ENCODE peak calls at places on chromosomes 4 and X, in five cellular contexts. C is K562, K is tibial artery, M is lower leg skin, P is suprapubic skin. W is an unnamed sample.

GRCh38 chr4:94595880-94596483 is 144.2 kb downstream of the PDLIM5 start:
- DNase-seq in M (no peak), C (peak), K (no peak), P (no peak), W (no peak)

GRCh38 chr4:44146516-44146915 is 302.1 kb downstream of the KCTD8 start:
- DNase-seq in K (no peak), M (no peak), C (no peak), P (no peak), W (no peak)

GRCh38 chrX:23838953-23839352 is 56.0 kb downstream of the SAT1 start:
- DNase-seq in M (no peak), P (no peak), C (no peak), K (no peak), W (no peak)

GRCh38 chr4:110310795-110311194 is 112.4 kb upstream of the ELOVL6 start:
- DNase-seq in P (no peak), K (no peak), M (no peak), C (no peak), W (no peak)

GRCh38 chr4:101349346-101350064 is 2.2 kb upstream of the PPP3CA start:
- DNase-seq in M (peak), K (peak), P (no peak), C (no peak), W (no peak)

GRCh38 chr4:17168571-17168970 is 270.1 kb upstream of the LDB2 start:
- DNase-seq in K (no peak), P (no peak), C (no peak), M (no peak), W (no peak)

GRCh38 chr4:129113438-129113837 is 17.5 kb downstream of the C4orf33 start:
- DNase-seq in M (no peak), K (no peak), P (no peak), C (no peak), W (no peak)

GRCh38 chr4:149723065-149723464 is 92.6 kb downstream of the IQCM start:
- DNase-seq in C (no peak), M (no peak), P (no peak), K (no peak), W (no peak)

GRCh38 chrX:69374569-69374968 is 129.6 kb upstream of the NALF2 start:
- DNase-seq in K (no peak), M (no peak), P (no peak), C (no peak), W (no peak)

GRCh38 chr4:8591114-8591513 is 1.5 kb upstream of the CPZ start:
- DNase-seq in C (no peak), M (no peak), P (no peak), K (no peak), W (no peak)

GRCh38 chr4:11469900-11470708 is 41.4 kb upstream of the HS3ST1 start:
- DNase-seq in K (no peak), C (no peak), P (no peak), M (no peak), W (no peak)

GRCh38 chrX:135454816-135455215 is 33.1 kb downstream of the SMIM10L2A start:
- DNase-seq in P (no peak), C (no peak), K (no peak), M (no peak), W (no peak)

GRCh38 chr4:113248320-113248719 is 198.9 kb downstream of the ANK2 start:
- DNase-seq in P (no peak), K (no peak), C (no peak), M (no peak), W (no peak)

GRCh38 chr4:120915311-120915710 is 7.2 kb downstream of the PRDM5 start:
- DNase-seq in P (no peak), K (no peak), C (no peak), M (no peak), W (no peak)

GRCh38 chr4:91087743-91088142 is 960.5 kb downstream of the CCSER1 start:
- DNase-seq in K (no peak), C (no peak), M (no peak), P (no peak), W (no peak)

GRCh38 chr4:82542642-82543041 is 19.1 kb downstream of the TMEM150C start:
- DNase-seq in C (no peak), K (no peak), M (no peak), P (no peak), W (no peak)

GRCh38 chr4:154466336-154466735 is 25.3 kb downstream of the DCHS2 start:
- DNase-seq in C (no peak), M (no peak), P (no peak), K (no peak), W (no peak)

GRCh38 chr4:6925357-6925836 is 15.8 kb downstream of the TBC1D14 start:
- DNase-seq in K (peak), P (no peak), M (no peak), C (peak), W (peak)

GRCh38 chr4:189548484-189549160 is 392.1 kb upstream of the FRG1 start:
- DNase-seq in P (no peak), M (no peak), C (no peak), K (no peak), W (no peak)

GRCh38 chr4:3059090-3059428 is 15.3 kb downstream of the HTT-AS start:
- DNase-seq in C (no peak), M (no peak), P (no peak), K (no peak), W (no peak)

GRCh38 chrX:2404816-2405215 is 96.0 kb downstream of the DHRSX start:
- DNase-seq in C (no peak), P (no peak), M (peak), K (no peak), W (no peak)

GRCh38 chr4:31146366-31146765 is 426.2 kb downstream of the PCDH7 start:
- DNase-seq in M (no peak), P (no peak), K (no peak), C (no peak), W (no peak)

GRCh38 chrX:118221257-118221656 is 104.6 kb upstream of the KLHL13 start:
- DNase-seq in K (no peak), M (no peak), C (no peak), P (no peak), W (no peak)

GRCh38 chr4:6162885-6163284 is 37.5 kb downstream of the JAKMIP1 start:
- DNase-seq in C (no peak), P (no peak), K (no peak), M (no peak), W (no peak)

GRCh38 chr4:112448211-112448745 is 67.7 kb downstream of the NEUROG2 start:
- DNase-seq in C (no peak), P (no peak), K (no peak), M (no peak), W (no peak)

GRCh38 chr4:952881-953573 is 20.3 kb downstream of the DGKQ start:
- DNase-seq in P (no peak), M (peak), K (peak), C (no peak), W (no peak)

GRCh38 chrX:42955349-42955748 is 177.4 kb upstream of the PPP1R2C start:
- DNase-seq in C (no peak), K (no peak), P (no peak), M (no peak), W (no peak)

GRCh38 chr4:85864806-85865205 is 389.9 kb downstream of the ARHGAP24 start:
- DNase-seq in K (no peak), C (no peak), P (no peak), M (no peak), W (no peak)

GRCh38 chr4:85865256-85865655 is 390.3 kb downstream of the ARHGAP24 start:
- DNase-seq in M (no peak), P (no peak), C (no peak), K (no peak), W (no peak)

GRCh38 chr4:85862896-85863295 is 387.9 kb downstream of the ARHGAP24 start:
- DNase-seq in K (no peak), C (no peak), M (no peak), P (no peak), W (no peak)

GRCh38 chr4:85861064-85861767 is 386.3 kb downstream of the ARHGAP24 start:
- DNase-seq in M (no peak), C (no peak), P (no peak), K (no peak), W (no peak)

DNA sequence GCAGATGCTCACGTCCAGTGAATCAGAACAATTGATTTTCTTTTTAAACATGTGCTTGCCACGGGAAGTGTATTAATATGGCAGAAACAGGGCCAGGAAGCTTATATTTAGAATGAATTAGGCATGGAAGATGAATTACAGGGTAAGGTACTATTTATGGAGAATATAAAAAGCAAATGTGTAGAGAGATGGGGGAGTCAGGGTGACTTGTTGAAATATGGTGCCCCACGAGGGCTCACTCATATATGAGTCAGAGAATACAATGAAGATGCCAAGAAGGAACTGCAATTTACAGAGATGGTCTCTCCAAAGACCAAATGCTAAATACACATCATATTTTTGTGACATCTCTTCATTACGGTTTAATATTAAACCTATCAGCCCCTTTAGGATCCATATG is 385.1 kb downstream of the ARHGAP24 start:
- DNase-seq in M (no peak), P (no peak), K (no peak), C (no peak), W (no peak)
- H3K4me3 ChIP-seq in M (no peak), P (no peak), K (no peak), C (no peak), W (no peak)

GRCh38 chrX:102712967-102713677 is 874 bp downstream of the GPRASP2 start:
- DNase-seq in P (no peak), C (peak), M (peak), K (peak), W (peak)
- H3K4me3 ChIP-seq in P (peak), C (peak), M (peak), K (peak), W (peak)

DNA sequence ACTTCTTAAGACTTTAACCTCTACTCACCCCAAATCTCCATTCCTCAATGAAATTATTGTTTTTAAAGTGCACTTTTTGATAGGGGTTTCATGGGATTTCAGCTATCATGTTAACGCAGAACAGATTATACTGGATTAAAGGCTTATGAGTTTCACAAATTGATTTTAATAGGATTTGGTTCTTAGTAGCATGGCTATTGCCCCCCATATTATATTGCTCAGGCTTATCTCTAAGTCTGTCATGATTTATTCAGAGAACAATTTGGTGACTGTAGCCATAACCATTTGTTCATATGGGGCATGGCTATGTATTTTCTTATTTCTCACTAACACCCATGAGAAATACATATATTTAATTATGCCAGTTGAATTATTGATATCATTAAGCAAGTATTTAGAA is 57.0 kb downstream of the MND1 start:
- DNase-seq in K (no peak), M (no peak), P (no peak), C (no peak), W (no peak)
- H3K4me3 ChIP-seq in K (no peak), M (no peak), P (no peak), C (no peak), W (no peak)

GRCh38 chrX:132491191-132491590 is 2.4 kb upstream of the MBNL3 start:
- DNase-seq in P (no peak), C (no peak), K (no peak), M (no peak), W (no peak)
- H3K4me3 ChIP-seq in P (peak), C (no peak), K (no peak), M (no peak), W (no peak)

W was measured in right atrium auricular region.